ENCODE peak calls at places on chromosomes 16 and 17, in ten cellular contexts. H is A549, W is small intestine, G is neural progenitor cell, B is mesendoderm, Z is MM.1S, V is tibial nerve, T is BE2C, X is OCI-LY7, E is breast epithelium. R is an unnamed sample. For H3K4me1, the result is how much of the 10 kb centered on the place peaks cover.

GRCh38 chr17:42655528-42655927 is 3.6 kb upstream of the TUBG2 start:
- DNase-seq in H (no peak), W (no peak), G (no peak), B (no peak), Z (no peak), V (no peak), T (no peak), X (no peak), E (no peak), R (peak)

GRCh38 chr17:69457603-69458002 is 43.1 kb downstream of the MAP2K6 start:
- DNase-seq in H (no peak), W (no peak), G (no peak), B (no peak), Z (peak), V (no peak), T (no peak), X (no peak), E (no peak), R (no peak)

GRCh38 chr17:82329683-82330321 is 3.8 kb downstream of the SECTM1 start:
- DNase-seq in H (no peak), W (no peak), G (no peak), B (no peak), Z (no peak), V (no peak), T (no peak), X (no peak), E (no peak), R (no peak)

GRCh38 chr16:1341495-1342388 is 8.3 kb downstream of the BAIAP3 start:
- DNase-seq in H (no peak), W (no peak), G (no peak), B (no peak), Z (no peak), V (no peak), T (no peak), X (no peak), E (no peak), R (no peak)

GRCh38 chr16:68367034-68367433 is 56.2 kb downstream of the PRMT7 start:
- DNase-seq in H (peak), W (peak), G (peak), B (peak), Z (no peak), V (no peak), T (peak), X (peak), E (no peak), R (peak)

GRCh38 chr17:20302191-20302917 is 165.0 kb downstream of the LGALS9B start:
- DNase-seq in H (no peak), W (no peak), G (no peak), B (no peak), Z (peak), V (no peak), T (no peak), X (no peak), E (no peak), R (peak)

GRCh38 chr17:7108560-7108925 is 6.1 kb downstream of the ASGR2 start:
- DNase-seq in H (no peak), W (no peak), G (no peak), B (no peak), Z (no peak), V (no peak), T (no peak), X (no peak), E (no peak), R (no peak)

GRCh38 chr17:29250666-29251065 is 4.0 kb downstream of the CRYBA1 start:
- DNase-seq in H (peak), W (no peak), G (no peak), B (no peak), Z (no peak), V (no peak), T (no peak), X (no peak), E (no peak), R (no peak)

GRCh38 chr17:11245792-11246191 is 4.8 kb downstream of the SHISA6 start:
- DNase-seq in H (no peak), W (no peak), G (no peak), B (no peak), Z (no peak), V (no peak), T (no peak), X (no peak), E (no peak), R (no peak)

GRCh38 chr17:49285716-49286115 is 55.1 kb upstream of the PHOSPHO1 start:
- DNase-seq in H (no peak), W (no peak), G (peak), B (peak), Z (no peak), V (no peak), T (no peak), X (no peak), E (no peak), R (no peak)

GRCh38 chr17:5557990-5558389 is 26.3 kb downstream of the NLRP1 start:
- DNase-seq in H (no peak), W (no peak), G (no peak), B (no peak), Z (no peak), V (no peak), T (no peak), X (no peak), E (no peak), R (no peak)

GRCh38 chr17:27647755-27648154 is 16.8 kb downstream of the LGALS9 start:
- DNase-seq in H (no peak), W (peak), G (no peak), B (no peak), Z (no peak), V (no peak), T (no peak), X (no peak), E (no peak), R (no peak)

GRCh38 chr16:51708861-51709260 is 557.8 kb upstream of the SALL1 start:
- DNase-seq in H (no peak), W (no peak), G (no peak), B (peak), Z (no peak), V (no peak), T (no peak), X (no peak), E (no peak), R (no peak)

GRCh38 chr16:5025171-5025632 is 8.5 kb downstream of the NAGPA start:
- DNase-seq in H (peak), W (peak), G (peak), B (peak), Z (no peak), V (no peak), T (peak), X (peak), E (no peak), R (peak)

GRCh38 chr17:79600071-79600470 is 10.8 kb downstream of the RBFOX3 start:
- DNase-seq in H (no peak), W (no peak), G (no peak), B (no peak), Z (no peak), V (no peak), T (no peak), X (no peak), E (no peak), R (no peak)

GRCh38 chr17:70355185-70355584 is 185.9 kb downstream of the KCNJ2 start:
- DNase-seq in H (no peak), W (no peak), G (no peak), B (no peak), Z (no peak), V (no peak), T (no peak), X (no peak), E (no peak), R (no peak)

GRCh38 chr17:62565817-62566216 is 61.7 kb upstream of the MRC2 start:
- DNase-seq in H (peak), W (no peak), G (no peak), B (no peak), Z (no peak), V (no peak), T (no peak), X (no peak), E (no peak), R (no peak)

GRCh38 chr16:74309789-74310781 is 13.5 kb downstream of the PSMD7 start:
- DNase-seq in H (peak), W (peak), G (peak), B (peak), Z (peak), V (no peak), T (peak), X (peak), E (no peak), R (peak)

GRCh38 chr17:33292981-33293867 is at the start of gene ASIC2:
- DNase-seq in H (peak), W (peak), G (peak), B (peak), Z (no peak), V (no peak), T (peak), X (no peak), E (no peak), R (no peak)

GRCh38 chr16:55248494-55248893 is 75.5 kb upstream of the IRX6 start:
- DNase-seq in H (no peak), W (peak), G (no peak), B (peak), Z (no peak), V (no peak), T (no peak), X (no peak), E (no peak), R (peak)

GRCh38 chr17:57676543-57676942 is 68.6 kb downstream of the CCDC182 start:
- DNase-seq in H (no peak), W (no peak), G (no peak), B (no peak), Z (no peak), V (no peak), T (no peak), X (no peak), E (no peak), R (no peak)

GRCh38 chr17:47066095-47066494 is 87.0 kb upstream of the RPRML start:
- DNase-seq in H (peak), W (no peak), G (peak), B (peak), Z (no peak), V (no peak), T (no peak), X (no peak), E (no peak), R (no peak)

GRCh38 chr17:14301279-14301760 is 439 bp downstream of the HS3ST3B1 start:
- DNase-seq in H (no peak), W (no peak), G (peak), B (no peak), Z (no peak), V (no peak), T (no peak), X (peak), E (no peak), R (no peak)

GRCh38 chr17:59108400-59109102 is 1.9 kb upstream of the TRIM37 start:
- DNase-seq in H (no peak), W (no peak), G (peak), B (no peak), Z (no peak), V (no peak), T (no peak), X (no peak), E (no peak), R (no peak)

GRCh38 chr16:65336169-65336568 is 214.3 kb upstream of the CDH11 start:
- DNase-seq in H (no peak), W (no peak), G (no peak), B (no peak), Z (no peak), V (no peak), T (no peak), X (no peak), E (no peak), R (peak)

GRCh38 chr17:76748657-76749056 is 10.7 kb downstream of the MFSD11 start:
- DNase-seq in H (no peak), W (no peak), G (no peak), B (no peak), Z (no peak), V (no peak), T (no peak), X (no peak), E (no peak), R (no peak)

GRCh38 chr17:76752006-76752405 is 14.1 kb downstream of the MFSD11 start:
- DNase-seq in H (no peak), W (peak), G (no peak), B (no peak), Z (no peak), V (no peak), T (no peak), X (peak), E (no peak), R (no peak)

GRCh38 chr17:76747716-76748360 is 9.9 kb downstream of the MFSD11 start:
- DNase-seq in H (no peak), W (no peak), G (no peak), B (no peak), Z (no peak), V (no peak), T (no peak), X (no peak), E (no peak), R (no peak)

GRCh38 chr17:76753061-76753961 is 15.4 kb downstream of the MFSD11 start:
- DNase-seq in H (no peak), W (peak), G (no peak), B (no peak), Z (no peak), V (no peak), T (no peak), X (peak), E (no peak), R (no peak)

DNA sequence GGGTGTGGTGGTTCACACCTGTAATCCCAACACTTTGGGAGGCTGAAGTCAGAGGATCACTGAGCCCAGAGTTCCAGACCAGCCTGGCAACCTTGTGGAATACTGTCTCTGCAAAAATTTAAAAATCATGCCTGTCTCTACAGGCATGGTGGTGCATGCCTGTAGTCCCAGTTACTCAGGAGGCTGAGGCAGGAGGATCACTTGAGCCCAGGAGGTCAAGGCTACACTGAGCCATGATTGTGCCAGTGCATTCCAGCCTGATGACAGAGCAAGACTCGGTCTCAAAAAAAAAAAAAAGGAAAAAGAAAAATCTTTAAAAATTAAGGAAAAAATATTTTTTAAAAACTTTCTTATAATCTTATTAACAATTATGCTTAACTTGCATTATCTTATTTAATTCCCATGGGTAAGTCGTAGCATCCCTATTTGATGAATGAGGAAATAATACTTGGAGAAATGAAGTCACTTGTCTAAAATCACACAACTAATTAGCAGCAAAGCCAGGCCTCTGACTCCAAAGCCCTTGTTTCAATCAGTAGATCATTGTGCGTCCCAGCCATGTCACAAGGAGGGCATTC is 13.6 kb downstream of the MFSD11 start:
- DNase-seq in H (no peak), W (no peak), G (no peak), B (no peak), Z (no peak), V (no peak), T (no peak), X (no peak), E (no peak), R (no peak)
- H3K4me1 ChIP-seq in H (under half), W (under half), G (under half), B (under half), Z (under half), V (under half), T (under half), X (under half), E (under half), R (under half)

GRCh38 chr17:32266389-32267269 is 997 bp downstream of the RHBDL3 start:
- DNase-seq in H (no peak), W (no peak), G (peak), B (peak), Z (peak), V (no peak), T (no peak), X (no peak), E (no peak), R (no peak)
- H3K4me3 ChIP-seq in H (peak), W (peak), G (peak), B (peak), Z (peak), V (peak), T (peak), X (no peak), E (peak), R (peak)

DNA sequence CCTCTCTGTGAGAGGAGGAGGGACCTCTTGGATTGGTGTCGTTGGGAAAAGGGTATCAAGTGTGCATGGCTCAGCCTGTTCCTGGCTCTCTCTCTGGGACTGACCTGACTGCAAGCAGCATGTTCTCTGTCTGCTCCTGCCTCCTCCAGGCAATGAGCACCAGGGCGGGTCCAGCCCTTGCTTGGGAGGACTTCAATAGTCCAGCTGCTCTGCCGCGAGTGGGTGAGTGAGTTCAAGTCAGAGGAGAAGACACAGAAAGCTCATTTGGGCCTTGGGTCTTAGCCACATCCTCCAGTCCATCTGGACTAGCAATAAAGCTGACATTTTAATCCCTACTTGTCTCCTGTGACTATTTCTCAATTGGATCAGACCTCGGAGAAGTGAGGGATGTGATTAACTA is 25.2 kb upstream of the TNS4 start:
- DNase-seq in H (no peak), W (no peak), G (no peak), B (no peak), Z (no peak), V (no peak), T (no peak), X (no peak), E (peak), R (no peak)
- H3K4me1 ChIP-seq in H (under half), W (under half), G (under half), B (under half), Z (under half), V (under half), T (under half), X (under half), E (under half), R (under half)

GRCh38 chr17:17048106-17048505 is 5.8 kb downstream of the MPRIP start:
- DNase-seq in H (no peak), W (no peak), G (no peak), B (no peak), Z (no peak), V (no peak), T (no peak), X (no peak), E (no peak), R (no peak)
- H3K4me3 ChIP-seq in H (no peak), W (no peak), G (no peak), B (no peak), Z (no peak), V (no peak), T (no peak), X (no peak), E (no peak), R (no peak)

GRCh38 chr17:45155483-45155882 is 6.2 kb upstream of the HEXIM2 start:
- DNase-seq in H (no peak), W (no peak), G (no peak), B (no peak), Z (no peak), V (no peak), T (no peak), X (no peak), E (no peak), R (no peak)
- H3K4me1 ChIP-seq in H (under half), W (under half), G (under half), B (under half), Z (under half), V (under half), T (under half), X (under half), E (under half), R (under half)

DNA sequence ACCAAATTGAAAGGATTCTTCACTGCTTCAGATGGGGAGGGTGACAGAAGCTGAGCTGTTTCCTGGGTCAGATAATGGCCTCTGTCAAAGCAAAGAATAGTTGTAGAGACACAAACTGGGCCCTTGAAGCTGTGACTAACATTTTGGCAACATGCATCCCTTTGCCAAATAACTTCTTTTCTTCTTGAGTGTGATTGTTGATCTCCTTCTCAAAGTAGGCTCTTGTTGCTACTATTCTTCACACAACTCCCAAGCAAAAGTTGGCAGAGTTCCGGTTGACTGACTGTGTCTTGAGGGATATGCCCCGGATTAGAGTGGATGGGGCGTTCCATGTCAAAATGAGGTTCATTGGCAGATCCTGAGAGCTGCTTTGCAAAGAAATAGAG is 5.6 kb downstream of the WIPF2 start:
- DNase-seq in H (no peak), W (no peak), G (no peak), B (no peak), Z (no peak), V (peak), T (no peak), X (no peak), E (no peak), R (no peak)
- H3K4me3 ChIP-seq in H (no peak), W (no peak), G (no peak), B (no peak), Z (no peak), V (peak), T (no peak), X (no peak), E (no peak), R (no peak)

GRCh38 chr16:85646976-85647375 is 33.9 kb downstream of the GSE1 start:
- DNase-seq in H (no peak), W (no peak), G (no peak), B (no peak), Z (no peak), V (no peak), T (no peak), X (no peak), E (no peak), R (no peak)
- H3K4me1 ChIP-seq in H (under half), W (under half), G (under half), B (under half), Z (under half), V (under half), T (under half), X (under half), E (under half), R (under half)

R was measured in SJCRH30.